ENCODE peak calls at places on chromosomes 12 and 14, in six cellular contexts. K, S, Q, M, C and R are unnamed samples. For H3K4me1, the result is how much of the 10 kb centered on the place peaks cover.

GRCh38 chr12:98719515-98720504 is 74.7 kb downstream of the APAF1 start:
- DNase-seq in M (no peak), S (no peak), C (no peak), Q (no peak), K (peak), R (no peak)

GRCh38 chr14:32354716-32355115 is 25.6 kb downstream of the AKAP6 start:
- DNase-seq in K (no peak), C (no peak), S (no peak), Q (peak), M (no peak), R (no peak)

GRCh38 chr12:49055978-49056754 is 4.4 kb downstream of the KMT2D start:
- DNase-seq in K (peak), Q (peak), C (peak), M (peak), S (peak), R (peak)

GRCh38 chr14:90830931-90831701 is 14.9 kb upstream of the TTC7B start:
- DNase-seq in Q (no peak), C (no peak), M (no peak), K (no peak), S (no peak), R (no peak)

GRCh38 chr12:111410229-111411186 is 4.8 kb downstream of the SH2B3 start:
- DNase-seq in C (no peak), S (no peak), Q (no peak), M (peak), K (no peak), R (no peak)

GRCh38 chr12:107275530-107275929 is 182.2 kb upstream of the CRY1 start:
- DNase-seq in C (no peak), Q (no peak), S (no peak), K (no peak), M (no peak), R (no peak)

GRCh38 chr12:55717397-55718007 is 1.7 kb downstream of the BLOC1S1 start:
- DNase-seq in S (no peak), Q (no peak), K (no peak), M (no peak), C (no peak), R (peak)

GRCh38 chr12:34406996-34407300 is 384.7 kb downstream of the ALG10 start:
- DNase-seq in Q (peak), M (no peak), K (no peak), C (no peak), S (no peak), R (peak)

GRCh38 chr12:32450363-32450762 is 51.0 kb downstream of the FGD4 start:
- DNase-seq in Q (no peak), C (no peak), K (no peak), M (no peak), S (no peak), R (no peak)

GRCh38 chr12:105910030-105910429 is 228.7 kb downstream of the NUAK1 start:
- DNase-seq in K (no peak), Q (no peak), M (no peak), S (no peak), C (no peak), R (no peak)

GRCh38 chr12:7498832-7499231 is 4.7 kb downstream of the CD163 start:
- DNase-seq in M (no peak), Q (no peak), K (no peak), S (no peak), C (no peak), R (no peak)

GRCh38 chr12:117120787-117121186 is 21.6 kb upstream of the TESC start:
- DNase-seq in K (no peak), Q (no peak), M (no peak), C (no peak), S (no peak), R (no peak)

GRCh38 chr12:116376354-116377193 is 99.1 kb upstream of the MED13L start:
- DNase-seq in C (no peak), S (no peak), K (no peak), M (no peak), Q (no peak), R (no peak)

GRCh38 chr12:18750087-18750486 is 12.2 kb downstream of the CAPZA3 start:
- DNase-seq in C (no peak), Q (no peak), K (no peak), S (no peak), M (no peak), R (no peak)

GRCh38 chr12:105740970-105741725 is 397.6 kb downstream of the NUAK1 start:
- DNase-seq in C (no peak), S (peak), K (no peak), Q (no peak), M (no peak), R (no peak)

GRCh38 chr14:100545359-100545758 is 41.9 kb downstream of the BEGAIN start:
- DNase-seq in M (no peak), C (no peak), K (no peak), Q (no peak), S (no peak), R (no peak)

GRCh38 chr12:19095869-19096480 is 33.6 kb upstream of the PLEKHA5 start:
- DNase-seq in M (no peak), C (no peak), K (no peak), S (no peak), Q (no peak), R (no peak)

GRCh38 chr12:81081726-81082125 is 3.8 kb downstream of the ACSS3 start:
- DNase-seq in K (no peak), Q (no peak), S (no peak), C (no peak), M (no peak), R (no peak)

GRCh38 chr14:50766338-50766886 is 64.5 kb downstream of the NIN start:
- DNase-seq in Q (peak), M (no peak), C (no peak), S (no peak), K (no peak), R (no peak)

GRCh38 chr14:71967709-71968108 is 35.5 kb downstream of the RGS6 start:
- DNase-seq in S (no peak), M (no peak), Q (no peak), K (no peak), C (no peak), R (no peak)

GRCh38 chr14:38870437-38870836 is 232.6 kb downstream of the SEC23A start:
- DNase-seq in C (no peak), K (no peak), S (no peak), M (no peak), Q (no peak), R (no peak)

GRCh38 chr12:45324391-45324790 is 108.5 kb downstream of the ANO6 start:
- DNase-seq in Q (no peak), M (no peak), C (no peak), S (no peak), K (no peak), R (no peak)

DNA sequence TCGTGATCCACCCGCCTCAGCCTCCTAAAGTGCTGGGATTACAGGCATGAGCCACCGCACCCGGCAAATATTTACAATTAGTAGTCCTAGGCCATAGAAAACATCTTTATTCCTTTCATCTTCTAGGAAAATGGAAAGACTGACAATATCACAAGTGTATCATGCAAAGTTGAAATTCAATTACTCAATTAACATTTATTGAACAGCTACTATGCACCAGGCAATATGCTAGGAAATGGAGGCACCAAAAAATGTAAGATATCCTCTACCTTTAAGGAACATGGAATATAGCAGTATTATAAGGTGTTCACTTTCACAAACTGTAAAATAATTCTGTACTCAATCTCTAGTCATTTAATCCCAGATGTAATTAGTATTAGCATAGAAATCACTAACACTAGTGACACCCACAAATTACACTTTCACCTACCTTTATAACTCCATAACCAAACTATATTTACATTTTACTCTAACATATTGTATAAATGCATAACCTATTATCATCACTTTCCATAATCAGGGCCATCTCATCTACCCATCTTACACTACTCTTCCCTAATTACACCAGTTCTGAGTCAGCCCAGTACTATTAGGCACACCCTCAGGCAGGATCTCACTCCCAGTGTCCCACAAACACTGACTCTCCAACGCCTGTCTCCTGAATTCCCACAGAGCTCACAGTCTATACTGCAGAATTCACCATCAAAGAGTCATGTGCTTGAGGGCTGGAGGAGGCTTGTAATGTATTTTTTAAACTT is 10.4 kb downstream of the CORO1C start:
- DNase-seq in C (no peak), Q (no peak), S (no peak), M (no peak), K (no peak), R (no peak)
- H3K4me1 ChIP-seq in C (under half), Q (under half), S (under half), M (under half), K (under half), R (under half)

GRCh38 chr14:99522457-99522891 is 41.3 kb downstream of the CCNK start:
- DNase-seq in S (no peak), C (no peak), K (no peak), Q (no peak), M (peak), R (no peak)
- H3K4me1 ChIP-seq in S (under half), C (under half), K (under half), Q (under half), M (under half), R (under half)

DNA sequence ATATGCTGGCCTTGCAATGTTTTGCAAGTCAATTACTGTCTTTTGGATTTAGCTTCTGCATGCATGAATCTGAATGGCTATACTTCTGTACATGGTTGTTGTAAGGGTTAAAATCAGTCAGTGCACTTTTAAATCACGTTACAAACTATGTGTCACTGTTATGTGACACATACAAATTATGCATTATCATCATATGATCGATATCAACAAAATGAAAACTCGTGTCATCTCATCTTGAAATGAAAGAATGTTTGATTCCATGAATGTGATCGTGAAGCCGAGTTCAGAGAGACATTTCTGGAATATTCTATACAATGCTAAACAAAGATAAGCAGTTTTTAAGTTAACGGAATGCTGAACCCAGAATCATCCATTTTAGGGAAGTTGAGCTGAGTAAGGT is 116.5 kb downstream of the HMGA2 start:
- DNase-seq in Q (no peak), C (no peak), M (no peak), S (no peak), K (no peak), R (no peak)
- H3K4me1 ChIP-seq in Q (under half), C (under half), M (under half), S (under half), K (under half), R (under half)

DNA sequence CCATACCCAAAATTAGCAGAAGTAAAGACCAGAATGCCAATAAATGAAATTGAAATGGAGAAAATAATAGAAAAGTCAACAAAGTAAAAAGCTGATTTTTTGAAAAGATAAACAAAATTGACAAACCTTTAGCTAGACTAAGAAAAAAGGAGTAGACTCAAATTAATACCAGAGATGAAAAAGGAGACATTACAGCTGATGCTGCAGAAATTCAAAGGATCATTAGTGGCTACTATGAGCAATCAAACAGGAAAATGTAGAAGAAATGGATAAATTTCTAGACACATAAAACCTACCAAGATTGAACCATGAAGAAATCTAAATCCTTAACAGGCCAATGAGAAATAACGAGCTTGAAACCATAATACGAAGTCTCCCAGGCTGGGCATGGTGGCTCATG is 34.8 kb upstream of the INSM2 start:
- DNase-seq in M (no peak), C (no peak), Q (no peak), K (no peak), S (no peak), R (no peak)
- H3K4me1 ChIP-seq in M (under half), C (under half), Q (under half), K (under half), S (under half), R (under half)

GRCh38 chr12:124523071-124523470 is 44.3 kb downstream of the NCOR2 start:
- DNase-seq in K (no peak), Q (no peak), C (no peak), M (no peak), S (no peak), R (no peak)

GRCh38 chr12:124525455-124525854 is 42.0 kb downstream of the NCOR2 start:
- DNase-seq in M (no peak), K (no peak), C (no peak), Q (peak), S (no peak), R (no peak)

GRCh38 chr12:124525927-124526692 is 41.3 kb downstream of the NCOR2 start:
- DNase-seq in S (no peak), Q (no peak), K (no peak), C (no peak), M (no peak), R (no peak)

GRCh38 chr12:124520896-124521295 is 46.5 kb downstream of the NCOR2 start:
- DNase-seq in M (no peak), C (no peak), S (no peak), Q (no peak), K (no peak), R (no peak)

GRCh38 chr12:124524231-124524925 is 43.0 kb downstream of the NCOR2 start:
- DNase-seq in S (no peak), Q (no peak), K (no peak), C (no peak), M (no peak), R (no peak)
- H3K4me1 ChIP-seq in S (under half), Q (under half), K (under half), C (under half), M (under half), R (under half)

GRCh38 chr12:89708793-89709156 is at the start of gene ATP2B1:
- DNase-seq in C (peak), S (peak), M (peak), K (peak), Q (peak), R (peak)
- H3K4me1 ChIP-seq in C (under half), S (under half), M (under half), K (under half), Q (under half), R (under half)

DNA sequence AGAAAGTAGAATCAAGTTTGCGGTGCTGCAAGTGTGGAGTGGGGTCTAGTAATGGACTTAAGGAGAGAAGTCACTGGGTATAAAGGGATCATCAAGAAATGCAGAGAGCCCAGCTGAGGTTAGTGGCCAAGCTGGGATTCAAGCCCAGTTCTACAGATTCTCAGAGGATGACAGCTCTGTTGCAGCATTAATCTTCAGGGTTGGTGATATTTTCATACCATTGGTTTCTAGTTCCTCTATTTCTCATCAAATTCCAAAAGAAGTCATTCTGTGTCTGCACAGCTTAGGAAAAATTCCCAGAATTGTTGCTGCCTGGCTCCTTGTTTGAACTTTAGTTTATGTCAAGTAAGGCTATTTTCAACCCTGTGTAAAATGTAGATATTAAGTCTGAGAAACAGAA is 169.5 kb upstream of the NTF3 start:
- DNase-seq in K (no peak), Q (no peak), C (no peak), M (no peak), S (no peak), R (no peak)
- H3K4me1 ChIP-seq in K (under half), Q (under half), C (under half), M (under half), S (under half), R (under half)

DNA sequence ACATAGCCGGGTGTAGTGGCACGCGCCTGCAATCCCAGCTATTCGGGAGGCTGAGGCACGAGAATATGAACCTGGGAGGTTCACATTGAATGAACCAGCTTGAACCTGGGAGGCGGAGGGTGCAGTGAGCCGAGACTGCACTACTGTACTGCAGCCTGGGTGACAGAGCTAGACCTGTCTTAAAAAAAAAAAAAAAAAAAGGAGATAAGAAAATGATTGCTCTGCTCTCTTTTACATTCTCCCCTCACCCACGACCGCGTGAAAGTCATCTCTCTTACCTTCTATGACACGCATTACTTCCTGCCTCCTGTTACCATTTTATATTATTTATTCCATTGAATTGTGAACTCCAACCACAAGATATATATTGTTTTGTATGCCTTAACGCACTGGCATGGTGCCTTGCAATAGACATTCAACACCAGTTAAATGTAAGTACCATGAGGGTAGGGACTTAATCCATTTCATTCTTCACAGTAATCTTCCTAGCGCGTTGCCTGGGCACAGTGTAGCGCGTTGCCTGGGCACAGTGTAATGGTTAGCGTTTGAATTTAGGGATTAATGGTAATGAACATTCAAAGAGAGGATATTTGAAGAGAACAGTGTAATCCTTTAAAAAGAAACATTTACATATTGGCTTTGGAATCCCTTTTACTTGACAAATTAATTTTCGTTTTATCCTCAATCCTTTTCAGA is 2.7 kb downstream of the RAP1B start:
- DNase-seq in C (peak), M (no peak), K (peak), Q (no peak), S (no peak), R (no peak)
- H3K4me1 ChIP-seq in C (under half), M (under half), K (half or more), Q (half or more), S (under half), R (half or more)

GRCh38 chr12:11769723-11770514 is 120.4 kb downstream of the ETV6 start:
- DNase-seq in C (no peak), M (no peak), Q (no peak), S (no peak), K (no peak), R (no peak)
- H3K4me1 ChIP-seq in C (under half), M (under half), Q (half or more), S (under half), K (under half), R (under half)